ENCODE peak calls at places on chromosomes 1 and 21, in eight cellular contexts. E, D, B, N, J, C, L and W are unnamed samples.

GRCh38 chr1:35369922-35370671 is 101.6 kb downstream of the ZMYM4 start:
- DNase-seq in D (no peak), B (no peak), N (peak; percentile 29), E (peak; percentile 82), J (no peak), L (peak; percentile 59), C (peak; percentile 84), W (no peak)

GRCh38 chr1:30720271-30721223 is 2.8 kb downstream of the MATN1 start:
- DNase-seq in B (no peak), J (no peak), L (no peak), D (no peak), E (no peak), C (no peak), N (no peak), W (no peak)

GRCh38 chr1:36328713-36329112 is 5.3 kb upstream of the EVA1B start:
- DNase-seq in L (no peak), C (peak; percentile 59), B (no peak), N (peak; percentile 37), E (no peak), D (no peak), J (no peak), W (no peak)

GRCh38 chr21:34822957-34823356 is 154.2 kb downstream of the CLIC6 start:
- DNase-seq in D (no peak), N (no peak), J (no peak), C (no peak), L (peak; percentile 32), B (no peak), E (no peak), W (no peak)

GRCh38 chr1:228445867-228446584 is 29.4 kb upstream of the TRIM17 start:
- DNase-seq in D (peak; percentile 31), N (peak; percentile 20), E (peak; percentile 72), C (peak; percentile 64), J (no peak), L (peak; percentile 17), B (peak; percentile 58), W (no peak)

GRCh38 chr1:111422546-111423391 is 4.8 kb downstream of the OVGP1 start:
- DNase-seq in D (no peak), B (no peak), J (no peak), C (no peak), E (no peak), L (no peak), N (peak; percentile 83), W (no peak)

GRCh38 chr1:243273945-243274344 is 18.1 kb downstream of the SDCCAG8 start:
- DNase-seq in D (no peak), L (no peak), J (no peak), C (no peak), B (no peak), N (no peak), E (no peak), W (no peak)

GRCh38 chr1:6426972-6427350 is 2.4 kb downstream of the ESPN start:
- DNase-seq in B (no peak), N (no peak), J (no peak), D (no peak), E (no peak), L (no peak), C (no peak), W (no peak)

GRCh38 chr1:41313661-41314131 is 47.5 kb upstream of the FOXO6 start:
- DNase-seq in E (no peak), B (peak; percentile 21), D (no peak), L (no peak), N (no peak), C (no peak), J (peak; percentile 49), W (no peak)

GRCh38 chr1:228361314-228362140 is 45.1 kb downstream of the TRIM11 start:
- DNase-seq in D (no peak), J (no peak), E (peak; percentile 68), B (no peak), N (no peak), L (no peak), C (no peak), W (no peak)

GRCh38 chr1:203306970-203307541 is 1.7 kb downstream of the BTG2 start:
- DNase-seq in E (peak; percentile 83), L (no peak), C (no peak), D (peak; percentile 61), N (peak; percentile 66), J (no peak), B (peak; percentile 67), W (no peak)

GRCh38 chr1:200558866-200559459 is 61.6 kb downstream of the KIF14 start:
- DNase-seq in N (no peak), C (peak; percentile 68), D (no peak), L (peak; percentile 12), B (peak; percentile 6), E (no peak), J (peak; percentile 14), W (no peak)

GRCh38 chr1:170881268-170882265 is 53.8 kb upstream of the MROH9 start:
- DNase-seq in E (no peak), D (no peak), N (no peak), J (no peak), B (no peak), C (peak; percentile 76), L (no peak), W (no peak)

GRCh38 chr1:152880907-152881306 is 2.8 kb downstream of the SMCP start:
- DNase-seq in L (no peak), D (no peak), J (no peak), C (no peak), E (no peak), N (no peak), B (no peak), W (no peak)

GRCh38 chr1:19179597-19180271 is 30.3 kb downstream of the UBR4 start:
- DNase-seq in C (peak; percentile 31), N (no peak), E (no peak), L (no peak), J (no peak), D (no peak), B (peak; percentile 30), W (no peak)

GRCh38 chr1:8133657-8134430 is 107.7 kb upstream of the ERRFI1 start:
- DNase-seq in N (peak; percentile 31), B (no peak), E (peak; percentile 91), L (peak; percentile 68), J (no peak), D (no peak), C (no peak), W (no peak)

GRCh38 chr21:42552407-42553336 is 39.0 kb downstream of the SLC37A1 start:
- DNase-seq in J (no peak), N (no peak), C (no peak), D (no peak), B (no peak), L (no peak), E (peak; percentile 30), W (no peak)

GRCh38 chr1:119452085-119452484 is 37.1 kb downstream of the HSD3B2 start:
- DNase-seq in D (no peak), N (no peak), E (no peak), C (no peak), L (no peak), J (no peak), B (no peak), W (no peak)

GRCh38 chr1:155993595-155993994 is 15.2 kb upstream of the ARHGEF2 start:
- DNase-seq in E (no peak), C (no peak), N (no peak), B (no peak), L (no peak), J (no peak), D (no peak), W (no peak)

GRCh38 chr1:208280184-208280583 is 36.0 kb upstream of the PLXNA2 start:
- DNase-seq in B (no peak), E (peak; percentile 79), D (no peak), J (no peak), L (no peak), N (no peak), C (peak; percentile 14), W (no peak)

GRCh38 chr1:193262661-193263060 is 76.2 kb upstream of the B3GALT2 start:
- DNase-seq in C (no peak), J (no peak), N (no peak), L (no peak), D (no peak), E (no peak), B (no peak), W (no peak)

GRCh38 chr1:154847891-154848290 is 22.2 kb downstream of the KCNN3 start:
- DNase-seq in N (no peak), D (no peak), J (no peak), L (no peak), C (peak; percentile 87), B (no peak), E (no peak), W (no peak)

GRCh38 chr1:156926175-156926574 is 5.7 kb downstream of the LRRC71 start:
- DNase-seq in L (no peak), B (peak; percentile 76), J (no peak), N (peak; percentile 81), E (peak; percentile 75), C (no peak), D (peak; percentile 27), W (no peak)

GRCh38 chr21:46007498-46007868 is 25.9 kb downstream of the COL6A1 start:
- DNase-seq in J (no peak), L (no peak), C (no peak), E (no peak), D (no peak), N (no peak), B (no peak), W (no peak)

GRCh38 chr1:78092686-78093085 is 46.9 kb downstream of the GIPC2 start:
- DNase-seq in E (no peak), J (no peak), N (no peak), L (no peak), D (no peak), B (no peak), C (no peak), W (no peak)

GRCh38 chr1:224801761-224802490 is 127.5 kb upstream of the DNAH14 start:
- DNase-seq in C (no peak), E (no peak), B (no peak), L (no peak), D (no peak), N (no peak), J (no peak), W (no peak)

GRCh38 chr21:33664135-33664534 is 21.8 kb downstream of the ITSN1 start:
- DNase-seq in C (no peak), J (no peak), D (no peak), B (no peak), E (no peak), L (no peak), N (no peak), W (no peak)

GRCh38 chr1:234752927-234753326 is 142.9 kb upstream of the IRF2BP2 start:
- DNase-seq in L (no peak), C (no peak), E (no peak), D (no peak), B (no peak), J (no peak), N (no peak), W (no peak)

GRCh38 chr1:12203216-12204007 is 26.4 kb upstream of the VPS13D start:
- DNase-seq in D (no peak), B (no peak), L (no peak), C (no peak), E (no peak), N (no peak), J (no peak), W (no peak)

GRCh38 chr1:146039844-146040194 is 18.3 kb upstream of the HJV start:
- DNase-seq in L (no peak), D (no peak), B (no peak), C (peak; percentile 13), N (no peak), J (no peak), E (no peak), W (no peak)